ENCODE peak calls at places on chromosomes 13 and 19, in four cellular contexts. One of them, this sample, is unnamed.

GRCh38 chr13:67736646-67737420 is 506.7 kb upstream of the PCDH9 start:
- DNase-seq in H1: no peak
- DNase-seq in IMR-90: peak
- DNase-seq in H9: peak
- DNase-seq in this sample: peak

GRCh38 chr19:39165857-39166256 is 30.9 kb upstream of the NCCRP1 start:
- DNase-seq in H1: no peak
- DNase-seq in IMR-90: no peak
- DNase-seq in H9: no peak
- DNase-seq in this sample: no peak

GRCh38 chr13:108322206-108322824 is 52.8 kb downstream of the TNFSF13B start:
- DNase-seq in H1: no peak
- DNase-seq in IMR-90: peak
- DNase-seq in H9: no peak
- DNase-seq in this sample: peak

GRCh38 chr19:20247016-20247683 is 80.1 kb downstream of the ZNF486 start:
- DNase-seq in H1: peak
- DNase-seq in IMR-90: no peak
- DNase-seq in H9: peak
- DNase-seq in this sample: peak

GRCh38 chr19:8251025-8251472 is 41.9 kb downstream of the CERS4 start:
- DNase-seq in H1: no peak
- DNase-seq in IMR-90: peak
- DNase-seq in H9: no peak
- DNase-seq in this sample: no peak

GRCh38 chr19:13633109-13633508 is 126.8 kb upstream of the CACNA1A start:
- DNase-seq in H1: no peak
- DNase-seq in IMR-90: peak
- DNase-seq in H9: peak
- DNase-seq in this sample: no peak

GRCh38 chr19:39129116-39129515 is 3.5 kb downstream of the PAK4 start:
- DNase-seq in H1: no peak
- DNase-seq in IMR-90: no peak
- DNase-seq in H9: no peak
- DNase-seq in this sample: no peak

GRCh38 chr13:51761638-51762350 is 42.2 kb downstream of the DHRS12 start:
- DNase-seq in H1: no peak
- DNase-seq in IMR-90: peak
- DNase-seq in H9: no peak
- DNase-seq in this sample: no peak

GRCh38 chr19:41407271-41407670 is 9.7 kb downstream of the BCKDHA start:
- DNase-seq in H1: no peak
- DNase-seq in IMR-90: no peak
- DNase-seq in H9: peak
- DNase-seq in this sample: peak

GRCh38 chr13:42894765-42895181 is 97.3 kb downstream of the EPSTI1 start:
- DNase-seq in H1: no peak
- DNase-seq in IMR-90: peak
- DNase-seq in H9: no peak
- DNase-seq in this sample: no peak

GRCh38 chr19:16096281-16096855 is 15.3 kb upstream of the RAB8A start:
- DNase-seq in H1: no peak
- DNase-seq in IMR-90: no peak
- DNase-seq in H9: no peak
- DNase-seq in this sample: no peak

GRCh38 chr13:56247692-56248091 is 893.0 kb upstream of the PRR20A start:
- DNase-seq in H1: no peak
- DNase-seq in IMR-90: no peak
- DNase-seq in H9: no peak
- DNase-seq in this sample: no peak

GRCh38 chr13:112773601-112774447 is 84.0 kb downstream of the ATP11A start:
- DNase-seq in H1: no peak
- DNase-seq in IMR-90: no peak
- DNase-seq in H9: peak
- DNase-seq in this sample: no peak

GRCh38 chr19:35845215-35846037 is 6.9 kb downstream of the NPHS1 start:
- DNase-seq in H1: peak
- DNase-seq in IMR-90: no peak
- DNase-seq in H9: peak
- DNase-seq in this sample: peak

GRCh38 chr13:114145256-114145655 is 12.8 kb upstream of the RASA3 start:
- DNase-seq in H1: no peak
- DNase-seq in IMR-90: no peak
- DNase-seq in H9: no peak
- DNase-seq in this sample: no peak

GRCh38 chr19:55206664-55207500 is 2.4 kb downstream of the PTPRH start:
- DNase-seq in H1: peak
- DNase-seq in IMR-90: peak
- DNase-seq in H9: peak
- DNase-seq in this sample: peak

GRCh38 chr13:95924389-95924994 is 128.7 kb downstream of the UGGT2 start:
- DNase-seq in H1: no peak
- DNase-seq in IMR-90: peak
- DNase-seq in H9: no peak
- DNase-seq in this sample: peak

GRCh38 chr13:49908637-49909036 is 27.5 kb downstream of the SPRYD7 start:
- DNase-seq in H1: no peak
- DNase-seq in IMR-90: no peak
- DNase-seq in H9: peak
- DNase-seq in this sample: peak

GRCh38 chr13:112115403-112116091 is 48.6 kb downstream of the SOX1 start:
- DNase-seq in H1: no peak
- DNase-seq in IMR-90: no peak
- DNase-seq in H9: no peak
- DNase-seq in this sample: no peak

GRCh38 chr13:114111577-114111976 is 20.8 kb downstream of the RASA3 start:
- DNase-seq in H1: no peak
- DNase-seq in IMR-90: peak
- DNase-seq in H9: no peak
- DNase-seq in this sample: no peak

GRCh38 chr19:46737275-46737654 is 8.6 kb upstream of the FKRP start:
- DNase-seq in H1: no peak
- DNase-seq in IMR-90: no peak
- DNase-seq in H9: no peak
- DNase-seq in this sample: no peak

GRCh38 chr19:9757544-9758501 is 10.7 kb downstream of the ZNF846 start:
- DNase-seq in H1: no peak
- DNase-seq in IMR-90: no peak
- DNase-seq in H9: no peak
- DNase-seq in this sample: peak

GRCh38 chr13:91078093-91078679 is 269.3 kb upstream of the MIR17HG start:
- DNase-seq in H1: no peak
- DNase-seq in IMR-90: no peak
- DNase-seq in H9: no peak
- DNase-seq in this sample: no peak

GRCh38 chr13:34048652-34049051 is 230.7 kb downstream of the RFC3 start:
- DNase-seq in H1: no peak
- DNase-seq in IMR-90: no peak
- DNase-seq in H9: no peak
- DNase-seq in this sample: no peak

DNA sequence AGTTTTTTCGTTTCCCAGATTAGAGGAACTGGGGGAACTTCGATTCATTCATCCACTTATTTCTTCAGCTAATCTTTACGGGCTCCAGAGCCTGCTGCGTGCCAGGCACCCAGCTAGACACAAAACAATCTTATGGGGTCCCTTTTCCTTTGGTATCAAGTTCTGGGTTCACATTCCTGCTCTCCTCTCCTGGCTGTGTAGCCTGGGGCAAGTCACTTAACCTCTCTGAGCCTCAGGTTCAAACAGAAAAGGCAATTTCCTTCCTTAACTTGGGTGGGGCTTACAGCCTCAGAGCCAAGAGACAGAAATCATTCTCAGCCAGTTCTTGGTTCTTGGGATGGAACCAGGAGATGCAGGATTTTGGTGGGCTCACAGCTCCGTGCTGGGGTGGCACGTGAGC is 5.9 kb downstream of the SHD start:
- DNase-seq in H1: no peak
- DNase-seq in IMR-90: no peak
- DNase-seq in H9: no peak
- DNase-seq in this sample: no peak
- H3K56ac ChIP-seq in H1: no peak
- H3K56ac ChIP-seq in IMR-90: no peak
- H3K56ac ChIP-seq in H9: no peak
- H3K56ac ChIP-seq in this sample: no peak

DNA sequence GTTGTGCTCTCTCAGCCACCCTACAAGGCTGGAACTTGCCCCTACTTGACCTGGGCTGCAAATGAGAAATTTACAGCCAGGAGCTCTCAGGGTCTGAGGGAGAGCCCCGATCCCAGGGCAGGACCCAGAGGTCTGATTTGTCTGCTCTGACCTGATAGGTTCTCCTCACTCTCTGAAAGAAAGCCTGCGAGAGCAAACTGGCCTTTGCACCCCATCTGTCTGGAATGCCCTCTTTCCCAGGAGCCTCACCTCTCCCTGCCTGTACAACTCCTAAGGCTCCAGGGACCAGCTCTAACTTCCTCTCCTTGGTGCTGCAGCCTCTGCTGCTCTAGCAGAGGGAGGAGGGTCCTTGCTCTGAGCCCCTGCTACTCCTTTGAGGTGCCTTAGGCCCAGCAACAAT is 137.8 kb downstream of the UQCRFS1 start:
- DNase-seq in H1: no peak
- DNase-seq in IMR-90: no peak
- DNase-seq in H9: no peak
- DNase-seq in this sample: no peak
- H3K56ac ChIP-seq in H1: no peak
- H3K56ac ChIP-seq in IMR-90: no peak
- H3K56ac ChIP-seq in H9: no peak
- H3K56ac ChIP-seq in this sample: no peak

GRCh38 chr13:36163303-36163702 is 32.1 kb upstream of the DCLK1 start:
- DNase-seq in H1: no peak
- DNase-seq in IMR-90: no peak
- DNase-seq in H9: no peak
- DNase-seq in this sample: peak

GRCh38 chr13:36160297-36160696 is 29.1 kb upstream of the DCLK1 start:
- DNase-seq in H1: no peak
- DNase-seq in IMR-90: no peak
- DNase-seq in H9: no peak
- DNase-seq in this sample: no peak

GRCh38 chr13:36158606-36159005 is 27.4 kb upstream of the DCLK1 start:
- DNase-seq in H1: no peak
- DNase-seq in IMR-90: no peak
- DNase-seq in H9: no peak
- DNase-seq in this sample: no peak

GRCh38 chr13:36154567-36155231 is 23.5 kb upstream of the DCLK1 start:
- DNase-seq in H1: peak
- DNase-seq in IMR-90: no peak
- DNase-seq in H9: peak
- DNase-seq in this sample: peak

DNA sequence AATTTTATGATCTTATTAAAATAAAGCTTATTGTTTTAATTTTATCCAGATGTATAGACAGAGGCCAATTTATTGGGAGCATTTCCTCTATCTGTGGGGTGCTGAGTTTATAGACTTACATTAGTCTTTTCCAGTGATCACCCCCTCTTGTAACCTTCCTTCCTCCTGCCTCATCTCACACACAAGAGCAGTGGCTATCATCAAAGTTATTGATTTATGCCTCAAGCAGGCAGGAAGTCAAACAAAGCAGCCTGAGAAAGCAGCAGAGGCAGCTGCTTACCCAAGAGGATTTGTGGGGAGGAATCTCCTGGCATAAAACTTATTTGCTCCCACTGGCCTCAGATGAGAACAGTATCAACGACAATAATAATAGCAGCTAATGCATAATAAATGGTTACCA is 26.3 kb upstream of the DCLK1 start:
- DNase-seq in H1: no peak
- DNase-seq in IMR-90: no peak
- DNase-seq in H9: no peak
- DNase-seq in this sample: no peak
- H3K56ac ChIP-seq in H1: no peak
- H3K56ac ChIP-seq in IMR-90: no peak
- H3K56ac ChIP-seq in H9: no peak
- H3K56ac ChIP-seq in this sample: no peak

DNA sequence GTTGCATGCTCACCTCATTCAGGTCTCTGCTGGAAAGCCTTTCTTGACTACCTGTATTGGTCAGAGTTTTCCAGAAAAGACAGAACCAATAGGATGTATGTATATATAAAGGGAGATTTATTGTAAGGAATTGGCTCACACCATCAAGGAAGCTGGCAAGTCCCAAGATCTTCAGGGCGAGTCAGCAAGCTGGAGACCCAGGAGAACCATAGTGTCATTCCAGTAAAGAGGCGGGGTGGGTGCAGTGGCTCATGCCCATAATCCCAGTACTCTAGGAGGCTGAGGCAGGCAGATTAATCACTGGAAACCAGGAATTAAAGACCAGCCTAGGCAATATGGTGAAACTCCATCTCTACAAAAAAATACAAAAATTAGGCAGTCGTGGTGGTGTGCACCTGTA is 30.4 kb upstream of the FARP1 start:
- DNase-seq in H1: no peak
- DNase-seq in IMR-90: no peak
- DNase-seq in H9: no peak
- DNase-seq in this sample: no peak
- H3K56ac ChIP-seq in H1: no peak
- H3K56ac ChIP-seq in IMR-90: no peak
- H3K56ac ChIP-seq in H9: no peak
- H3K56ac ChIP-seq in this sample: no peak

DNA sequence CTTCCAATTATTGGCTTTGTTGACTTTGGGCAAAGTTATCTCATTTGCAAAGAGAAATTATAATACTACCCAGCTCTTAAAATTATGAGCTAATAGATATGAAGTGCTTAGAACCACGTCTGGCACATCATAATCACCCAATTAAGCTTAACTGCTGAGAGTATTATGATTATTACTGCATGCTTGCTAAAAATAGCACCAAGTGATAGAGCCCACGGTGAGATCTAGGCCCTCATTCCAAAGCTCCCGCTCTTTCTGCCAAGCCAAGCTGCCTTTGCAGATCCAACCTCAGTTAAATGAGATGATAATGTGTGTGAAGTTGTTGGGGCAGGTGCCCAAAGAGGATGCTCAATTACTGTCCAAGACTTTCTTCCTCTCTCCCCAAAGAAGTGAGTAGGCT is 6.5 kb upstream of the EDDM13 start:
- DNase-seq in H1: no peak
- DNase-seq in IMR-90: no peak
- DNase-seq in H9: no peak
- DNase-seq in this sample: no peak
- H3K56ac ChIP-seq in H1: no peak
- H3K56ac ChIP-seq in IMR-90: no peak
- H3K56ac ChIP-seq in H9: no peak
- H3K56ac ChIP-seq in this sample: no peak

DNA sequence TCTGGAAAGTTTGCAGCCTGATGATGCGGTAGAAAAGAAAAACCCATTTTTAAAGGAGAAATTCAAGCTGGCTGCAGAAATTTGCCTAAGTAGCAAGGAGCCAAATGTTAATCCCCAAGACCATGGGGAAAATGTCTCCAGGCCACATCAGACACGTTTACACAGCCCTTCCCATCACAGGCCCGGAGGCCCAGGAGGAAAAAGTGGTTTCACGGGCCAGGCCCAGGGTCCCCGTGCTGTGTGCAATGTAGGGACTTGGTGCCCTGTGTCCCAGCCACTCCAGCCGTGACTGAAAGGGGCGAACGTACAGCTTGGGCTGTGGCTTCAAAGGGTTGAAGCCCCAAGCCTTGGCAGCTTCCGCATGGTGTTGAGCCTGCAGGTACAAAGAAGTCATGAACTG is 35.9 kb downstream of the ZNF627 start:
- DNase-seq in H1: no peak
- DNase-seq in IMR-90: no peak
- DNase-seq in H9: no peak
- DNase-seq in this sample: no peak
- H3K56ac ChIP-seq in H1: no peak
- H3K56ac ChIP-seq in IMR-90: no peak
- H3K56ac ChIP-seq in H9: no peak
- H3K56ac ChIP-seq in this sample: no peak

This sample was measured in mesendoderm.